ENCODE peak calls at places on chromosomes 7 and 10, in six cellular contexts. One of them, this sample, is unnamed. For H3K27me3 and H3K9me3, the result is how much of the 10 kb centered on the place peaks cover.

GRCh38 chr7:69775231-69775771 is 177.0 kb downstream of the AUTS2 start:
- DNase-seq in H9: no peak
- DNase-seq in IMR-90: no peak
- DNase-seq in tibial nerve: peak
- DNase-seq in cardiac muscle cell: peak
- DNase-seq in naive thymus-derived CD4-positive, alpha-beta T cell: no peak
- DNase-seq in this sample: no peak

GRCh38 chr7:101674439-101674838 is 45.3 kb upstream of the MYL10 start:
- DNase-seq in H9: no peak
- DNase-seq in tibial nerve: no peak
- DNase-seq in naive thymus-derived CD4-positive, alpha-beta T cell: no peak
- DNase-seq in IMR-90: no peak
- DNase-seq in cardiac muscle cell: no peak
- DNase-seq in this sample: no peak

GRCh38 chr10:114301951-114302710 is 63.1 kb downstream of the VWA2 start:
- DNase-seq in tibial nerve: no peak
- DNase-seq in IMR-90: no peak
- DNase-seq in cardiac muscle cell: no peak
- DNase-seq in naive thymus-derived CD4-positive, alpha-beta T cell: no peak
- DNase-seq in H9: no peak
- DNase-seq in this sample: no peak

GRCh38 chr10:15897282-15897681 is 37.0 kb upstream of the MINDY3 start:
- DNase-seq in tibial nerve: no peak
- DNase-seq in naive thymus-derived CD4-positive, alpha-beta T cell: no peak
- DNase-seq in IMR-90: peak
- DNase-seq in H9: no peak
- DNase-seq in cardiac muscle cell: peak
- DNase-seq in this sample: no peak

GRCh38 chr10:32388258-32389027 is 41.5 kb upstream of the EPC1 start:
- DNase-seq in H9: no peak
- DNase-seq in IMR-90: no peak
- DNase-seq in cardiac muscle cell: no peak
- DNase-seq in naive thymus-derived CD4-positive, alpha-beta T cell: no peak
- DNase-seq in tibial nerve: no peak
- DNase-seq in this sample: no peak

GRCh38 chr7:73303546-73303945 is 5.1 kb downstream of the NSUN5 start:
- DNase-seq in cardiac muscle cell: no peak
- DNase-seq in IMR-90: no peak
- DNase-seq in tibial nerve: no peak
- DNase-seq in naive thymus-derived CD4-positive, alpha-beta T cell: no peak
- DNase-seq in H9: no peak
- DNase-seq in this sample: no peak

GRCh38 chr10:98010939-98011685 is 19.3 kb downstream of the CRTAC1 start:
- DNase-seq in naive thymus-derived CD4-positive, alpha-beta T cell: no peak
- DNase-seq in IMR-90: no peak
- DNase-seq in tibial nerve: no peak
- DNase-seq in H9: no peak
- DNase-seq in cardiac muscle cell: no peak
- DNase-seq in this sample: no peak

GRCh38 chr10:24446739-24447138 is 237.8 kb downstream of the KIAA1217 start:
- DNase-seq in IMR-90: peak
- DNase-seq in cardiac muscle cell: peak
- DNase-seq in tibial nerve: no peak
- DNase-seq in H9: no peak
- DNase-seq in naive thymus-derived CD4-positive, alpha-beta T cell: no peak
- DNase-seq in this sample: no peak

GRCh38 chr7:14687777-14688176 is 214.8 kb downstream of the DGKB start:
- DNase-seq in IMR-90: no peak
- DNase-seq in cardiac muscle cell: peak
- DNase-seq in naive thymus-derived CD4-positive, alpha-beta T cell: no peak
- DNase-seq in tibial nerve: no peak
- DNase-seq in H9: no peak
- DNase-seq in this sample: no peak

GRCh38 chr7:66640802-66641525 is 12.3 kb downstream of the KCTD7 start:
- DNase-seq in naive thymus-derived CD4-positive, alpha-beta T cell: no peak
- DNase-seq in IMR-90: no peak
- DNase-seq in H9: no peak
- DNase-seq in tibial nerve: no peak
- DNase-seq in cardiac muscle cell: no peak
- DNase-seq in this sample: no peak

GRCh38 chr10:23099816-23100215 is 4.4 kb downstream of the MSRB2 start:
- DNase-seq in tibial nerve: no peak
- DNase-seq in H9: no peak
- DNase-seq in naive thymus-derived CD4-positive, alpha-beta T cell: no peak
- DNase-seq in IMR-90: peak
- DNase-seq in cardiac muscle cell: no peak
- DNase-seq in this sample: no peak

GRCh38 chr10:74189999-74190421 is 39.0 kb downstream of the ADK start:
- DNase-seq in IMR-90: peak
- DNase-seq in cardiac muscle cell: peak
- DNase-seq in tibial nerve: no peak
- DNase-seq in H9: no peak
- DNase-seq in naive thymus-derived CD4-positive, alpha-beta T cell: peak
- DNase-seq in this sample: peak

DNA sequence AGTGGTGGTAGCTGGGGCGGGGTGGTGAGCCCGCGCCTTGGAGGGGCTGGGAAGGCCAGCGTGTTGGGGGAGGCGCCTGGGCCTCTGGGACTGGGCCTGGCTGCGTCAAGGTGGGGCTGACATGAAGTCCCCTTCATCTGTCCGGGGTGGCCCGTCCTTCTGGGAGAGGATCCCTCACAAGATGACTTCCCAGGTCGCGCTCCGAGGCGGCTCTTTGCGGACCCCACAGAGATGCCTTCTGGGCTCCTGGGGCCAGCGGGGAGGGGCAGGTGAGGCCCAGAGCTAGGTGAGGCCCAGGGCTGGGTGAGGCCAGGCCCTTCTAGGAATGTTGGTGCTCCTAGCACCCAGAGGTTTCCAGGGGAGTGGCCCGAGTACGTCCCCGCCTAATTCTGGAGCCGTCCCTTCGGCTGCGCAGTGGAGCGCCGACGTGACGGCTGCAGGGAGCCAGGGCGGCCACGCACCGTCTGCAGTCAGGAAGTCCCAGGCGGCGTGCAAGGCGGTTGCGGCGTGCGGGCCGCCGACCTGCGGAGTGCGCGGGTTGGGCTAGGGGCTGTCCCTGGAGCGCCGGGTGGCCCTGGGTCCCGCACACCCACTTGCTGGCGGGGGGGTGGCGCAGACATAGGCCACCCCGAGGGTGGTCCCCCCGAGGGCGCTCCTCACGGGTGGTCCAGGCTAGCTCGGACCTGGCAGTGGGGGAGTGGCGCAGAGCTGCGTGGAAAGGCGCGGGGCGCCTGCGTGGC is 58.3 kb upstream of the NUPR2 start:
- DNase-seq in H9: no peak
- DNase-seq in cardiac muscle cell: no peak
- DNase-seq in naive thymus-derived CD4-positive, alpha-beta T cell: no peak
- DNase-seq in IMR-90: no peak
- DNase-seq in tibial nerve: no peak
- DNase-seq in this sample: no peak
- H3K27me3 ChIP-seq in H9: under half
- H3K27me3 ChIP-seq in cardiac muscle cell: under half
- H3K27me3 ChIP-seq in naive thymus-derived CD4-positive, alpha-beta T cell: under half
- H3K27me3 ChIP-seq in IMR-90: under half
- H3K27me3 ChIP-seq in tibial nerve: under half
- H3K27me3 ChIP-seq in this sample: under half

GRCh38 chr7:156123362-156123761 is 311.1 kb upstream of the SHH start:
- DNase-seq in naive thymus-derived CD4-positive, alpha-beta T cell: no peak
- DNase-seq in tibial nerve: no peak
- DNase-seq in IMR-90: no peak
- DNase-seq in cardiac muscle cell: no peak
- DNase-seq in H9: no peak
- DNase-seq in this sample: no peak

GRCh38 chr7:156121956-156122355 is 309.7 kb upstream of the SHH start:
- DNase-seq in cardiac muscle cell: no peak
- DNase-seq in tibial nerve: no peak
- DNase-seq in H9: no peak
- DNase-seq in IMR-90: no peak
- DNase-seq in naive thymus-derived CD4-positive, alpha-beta T cell: no peak
- DNase-seq in this sample: no peak

GRCh38 chr7:156122752-156123354 is 310.6 kb upstream of the SHH start:
- DNase-seq in tibial nerve: no peak
- DNase-seq in H9: no peak
- DNase-seq in cardiac muscle cell: no peak
- DNase-seq in IMR-90: no peak
- DNase-seq in naive thymus-derived CD4-positive, alpha-beta T cell: no peak
- DNase-seq in this sample: no peak

GRCh38 chr7:156125841-156126730 is 313.8 kb upstream of the SHH start:
- DNase-seq in H9: no peak
- DNase-seq in naive thymus-derived CD4-positive, alpha-beta T cell: no peak
- DNase-seq in cardiac muscle cell: no peak
- DNase-seq in IMR-90: no peak
- DNase-seq in tibial nerve: no peak
- DNase-seq in this sample: no peak

GRCh38 chr7:156124356-156124755 is 312.1 kb upstream of the SHH start:
- DNase-seq in cardiac muscle cell: no peak
- DNase-seq in H9: no peak
- DNase-seq in naive thymus-derived CD4-positive, alpha-beta T cell: no peak
- DNase-seq in tibial nerve: no peak
- DNase-seq in IMR-90: no peak
- DNase-seq in this sample: no peak
- H3K9me3 ChIP-seq in cardiac muscle cell: under half
- H3K9me3 ChIP-seq in H9: under half
- H3K9me3 ChIP-seq in naive thymus-derived CD4-positive, alpha-beta T cell: under half
- H3K9me3 ChIP-seq in tibial nerve: under half
- H3K9me3 ChIP-seq in IMR-90: half or more
- H3K9me3 ChIP-seq in this sample: under half

DNA sequence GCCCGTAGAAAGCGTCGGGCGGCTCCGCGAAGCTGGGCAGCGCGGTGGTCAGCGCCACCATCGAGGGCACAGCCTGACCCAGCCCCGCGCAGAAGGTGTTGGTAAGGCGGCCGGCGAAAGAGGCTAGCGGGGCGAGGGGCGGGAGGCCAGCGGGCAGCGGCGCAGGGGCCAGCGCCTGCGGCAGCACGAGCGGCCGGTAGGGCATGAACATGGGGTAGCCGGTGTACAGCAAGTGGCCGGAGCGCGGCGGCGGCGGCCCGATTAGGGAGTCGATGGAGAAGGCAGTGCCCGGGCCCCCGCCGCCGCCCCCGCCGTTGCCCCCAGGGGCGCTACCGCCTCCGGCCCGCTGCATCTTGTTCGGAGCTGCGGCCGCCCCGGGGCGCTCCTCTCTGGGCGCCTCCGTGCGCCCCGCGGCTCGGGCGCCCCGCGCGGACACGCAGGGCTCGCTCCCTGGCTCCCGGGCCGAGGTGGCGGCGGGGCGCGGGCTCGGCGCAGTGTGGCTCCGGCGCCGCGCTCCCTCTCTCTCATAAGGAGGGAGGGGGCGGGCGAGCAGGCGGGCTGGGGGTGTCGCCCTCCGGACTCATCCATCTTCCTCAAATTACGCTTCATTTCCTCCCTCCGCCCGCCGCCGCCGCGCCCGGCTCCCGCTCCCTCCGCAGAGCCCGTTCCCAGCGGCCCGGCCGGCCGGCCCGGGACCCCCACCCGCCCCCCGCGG is at the start of gene GBX1:
- DNase-seq in cardiac muscle cell: no peak
- DNase-seq in H9: peak
- DNase-seq in naive thymus-derived CD4-positive, alpha-beta T cell: no peak
- DNase-seq in tibial nerve: no peak
- DNase-seq in IMR-90: no peak
- DNase-seq in this sample: no peak
- H3K27me3 ChIP-seq in cardiac muscle cell: half or more
- H3K27me3 ChIP-seq in H9: under half
- H3K27me3 ChIP-seq in naive thymus-derived CD4-positive, alpha-beta T cell: under half
- H3K27me3 ChIP-seq in tibial nerve: under half
- H3K27me3 ChIP-seq in IMR-90: half or more
- H3K27me3 ChIP-seq in this sample: under half

DNA sequence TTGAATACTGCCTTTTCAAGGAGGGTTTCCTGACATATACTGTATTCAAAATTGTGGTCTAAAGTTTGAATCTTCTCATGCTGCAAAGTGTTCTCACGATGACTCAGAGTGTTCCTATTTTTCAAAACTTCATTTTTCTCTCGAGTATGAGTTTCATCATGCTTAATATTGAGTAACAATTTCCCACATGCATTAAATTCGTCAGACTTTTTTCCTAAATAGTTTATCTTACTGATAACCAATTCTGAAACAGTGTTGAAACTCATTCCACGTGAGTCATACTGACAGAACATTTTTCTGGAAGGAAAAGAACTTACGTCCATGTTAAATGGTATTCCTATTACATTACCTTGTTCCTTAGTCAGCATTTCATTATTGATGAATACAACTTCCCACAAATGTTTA is 44.1 kb downstream of the ZNF33B start:
- DNase-seq in tibial nerve: no peak
- DNase-seq in naive thymus-derived CD4-positive, alpha-beta T cell: no peak
- DNase-seq in cardiac muscle cell: peak
- DNase-seq in H9: no peak
- DNase-seq in IMR-90: peak
- DNase-seq in this sample: no peak
- H3K9me3 ChIP-seq in tibial nerve: under half
- H3K9me3 ChIP-seq in naive thymus-derived CD4-positive, alpha-beta T cell: under half
- H3K9me3 ChIP-seq in cardiac muscle cell: under half
- H3K9me3 ChIP-seq in H9: half or more
- H3K9me3 ChIP-seq in IMR-90: under half
- H3K9me3 ChIP-seq in this sample: under half

DNA sequence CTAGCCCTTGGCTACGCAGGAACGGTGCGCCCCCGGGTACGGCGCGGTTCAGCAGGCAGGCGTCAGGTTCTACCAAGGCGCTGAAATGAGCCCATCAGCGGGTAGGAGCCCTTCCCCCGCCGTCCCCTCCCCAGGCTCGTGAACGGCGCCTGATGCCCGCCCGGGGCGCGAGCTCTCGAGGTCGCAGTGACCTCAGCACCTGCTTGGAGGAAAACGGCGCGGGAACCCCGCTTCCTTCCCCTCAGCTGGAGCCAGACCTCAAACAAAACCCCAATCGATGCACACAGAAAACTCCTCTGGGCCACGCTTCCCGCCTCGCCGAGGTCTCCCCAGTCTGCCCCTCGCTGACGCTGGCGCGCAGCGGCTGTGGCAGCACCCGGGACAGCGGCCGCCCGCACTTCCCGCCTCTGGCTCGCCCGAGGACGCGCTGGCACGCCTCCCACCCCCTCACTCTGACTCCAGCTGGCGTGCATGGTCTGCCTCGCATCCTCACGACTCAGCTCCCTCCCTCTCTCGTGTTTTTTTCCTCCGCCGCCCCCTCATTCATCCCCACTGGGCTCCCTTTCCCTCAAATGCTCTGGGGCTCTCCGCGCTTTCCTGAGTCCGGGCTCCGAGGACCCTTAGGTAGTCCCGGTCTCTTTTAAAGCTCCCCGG is 524 bp upstream of the GAD2 start:
- DNase-seq in naive thymus-derived CD4-positive, alpha-beta T cell: no peak
- DNase-seq in IMR-90: no peak
- DNase-seq in tibial nerve: no peak
- DNase-seq in H9: peak
- DNase-seq in cardiac muscle cell: peak
- DNase-seq in this sample: no peak
- H3K27me3 ChIP-seq in naive thymus-derived CD4-positive, alpha-beta T cell: under half
- H3K27me3 ChIP-seq in IMR-90: under half
- H3K27me3 ChIP-seq in tibial nerve: under half
- H3K27me3 ChIP-seq in H9: half or more
- H3K27me3 ChIP-seq in cardiac muscle cell: half or more
- H3K27me3 ChIP-seq in this sample: under half

DNA sequence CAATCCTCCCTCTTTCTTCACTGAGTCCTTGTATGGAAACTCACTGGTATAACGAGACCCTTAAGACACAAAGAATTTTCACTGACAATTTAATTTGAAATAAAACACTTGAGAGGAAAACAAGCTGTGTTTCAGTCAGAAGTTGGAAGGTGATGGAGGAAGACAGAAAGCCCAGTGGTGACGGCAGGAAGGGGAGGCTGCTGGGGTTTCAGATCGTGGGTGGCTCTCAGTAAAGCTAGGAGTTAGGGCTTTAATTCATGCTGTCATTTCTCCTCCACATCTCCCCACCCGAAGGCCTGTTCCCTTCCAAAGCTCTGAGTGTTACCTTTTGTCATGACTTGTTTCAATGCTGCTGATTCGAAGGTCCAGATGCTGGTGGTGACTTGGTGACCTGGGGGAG is 605.2 kb upstream of the DPP6 start:
- DNase-seq in tibial nerve: no peak
- DNase-seq in cardiac muscle cell: no peak
- DNase-seq in naive thymus-derived CD4-positive, alpha-beta T cell: no peak
- DNase-seq in H9: no peak
- DNase-seq in IMR-90: no peak
- DNase-seq in this sample: no peak
- H3K9me3 ChIP-seq in tibial nerve: under half
- H3K9me3 ChIP-seq in cardiac muscle cell: under half
- H3K9me3 ChIP-seq in naive thymus-derived CD4-positive, alpha-beta T cell: under half
- H3K9me3 ChIP-seq in H9: under half
- H3K9me3 ChIP-seq in IMR-90: under half
- H3K9me3 ChIP-seq in this sample: under half

This sample was measured in lung.